ENCODE peak calls at places on chromosomes 4 and X, in six cellular contexts. F is adrenal gland, H is heart left ventricle, C is body of pancreas, Z is A549, J is lower leg skin. Q is an unnamed sample.
A peak's percentile ranks its signal among the peaks of the same experiment; 100 is the strongest.

GRCh38 chr4:2292679-2293108 is 30.8 kb upstream of the MXD4 start:
- DNase-seq in J (no peak), H (no peak), C (no peak), Z (no peak), F (no peak), Q (no peak)

GRCh38 chr4:113094802-113095201 is 45.3 kb downstream of the ANK2 start:
- DNase-seq in J (no peak), H (no peak), C (no peak), Z (peak; percentile 17), F (no peak), Q (peak; percentile 17)

GRCh38 chr4:4866833-4867744 is 7.6 kb downstream of the MSX1 start:
- DNase-seq in Z (no peak), H (no peak), F (no peak), C (peak; percentile 45), J (no peak), Q (no peak)

GRCh38 chrX:41381685-41382084 is 47.7 kb downstream of the DDX3X start:
- DNase-seq in J (peak; percentile 41), C (peak; percentile 52), Z (peak; percentile 93), F (peak; percentile 68), H (peak; percentile 56), Q (no peak)

GRCh38 chr4:17126306-17126978 is 228.0 kb upstream of the LDB2 start:
- DNase-seq in C (no peak), H (no peak), J (no peak), Z (no peak), F (no peak), Q (no peak)

GRCh38 chrX:57282568-57282967 is 3.9 kb upstream of the FAAH2 start:
- DNase-seq in F (no peak), J (no peak), C (no peak), H (no peak), Z (peak; percentile 4), Q (no peak)

GRCh38 chr4:86155766-86156165 is 204.1 kb downstream of the MAPK10 start:
- DNase-seq in C (no peak), J (no peak), H (no peak), F (no peak), Z (no peak), Q (no peak)

GRCh38 chr4:145527773-145528172 is 46.1 kb downstream of the SMAD1 start:
- DNase-seq in H (no peak), J (no peak), C (no peak), Z (no peak), F (no peak), Q (no peak)

GRCh38 chr4:3477750-3478430 is 14.8 kb downstream of the DOK7 start:
- DNase-seq in H (peak; percentile 44), Z (no peak), C (no peak), J (no peak), F (no peak), Q (no peak)

GRCh38 chrX:9923357-9923756 is 43.8 kb upstream of the CLDN34 start:
- DNase-seq in J (no peak), C (no peak), Z (no peak), H (no peak), F (no peak), Q (no peak)

GRCh38 chr4:97656034-97656720 is 487.1 kb downstream of the STPG2 start:
- DNase-seq in F (no peak), Z (peak; percentile 51), C (no peak), H (no peak), J (no peak), Q (no peak)

GRCh38 chrX:39969099-39969825 is 128.5 kb downstream of the BCOR start:
- DNase-seq in Z (no peak), C (no peak), J (no peak), F (peak; percentile 6), H (no peak), Q (no peak)

GRCh38 chrX:45781901-45782553 is 581.4 kb upstream of the DIPK2B start:
- DNase-seq in Z (peak; percentile 71), H (no peak), C (no peak), J (no peak), F (peak; percentile 11), Q (no peak)

GRCh38 chr4:154164931-154165839 is 326.4 kb downstream of the DCHS2 start:
- DNase-seq in Z (no peak), H (no peak), C (peak; percentile 28), F (no peak), J (peak; percentile 23), Q (peak; percentile 21)

GRCh38 chr4:19494958-19495357 is 756.7 kb upstream of the SLIT2 start:
- DNase-seq in F (no peak), Z (no peak), C (no peak), H (no peak), J (no peak), Q (no peak)

GRCh38 chrX:39212456-39212855 is 411.2 kb downstream of the MID1IP1 start:
- DNase-seq in F (no peak), Z (no peak), C (no peak), J (no peak), H (no peak), Q (no peak)

GRCh38 chrX:74925210-74926088 is at the start of gene NEXMIF:
- DNase-seq in J (no peak), H (peak; percentile 37), C (peak; percentile 30), F (peak; percentile 29), Z (peak; percentile 36), Q (peak; percentile 0)

GRCh38 chr4:15398001-15398400 is 29.8 kb upstream of the C1QTNF7 start:
- DNase-seq in Z (no peak), F (no peak), J (no peak), C (no peak), H (no peak), Q (no peak)

GRCh38 chr4:52861171-52861873 is 795 bp upstream of the RASL11B start:
- DNase-seq in F (no peak), C (no peak), J (no peak), H (no peak), Z (no peak), Q (no peak)

GRCh38 chrX:9166566-9166909 is 132.6 kb upstream of the FAM9B start:
- DNase-seq in H (no peak), C (no peak), F (no peak), J (no peak), Z (peak; percentile 48), Q (no peak)

GRCh38 chr4:109978704-109979103 is 66.0 kb downstream of the EGF start:
- DNase-seq in Z (no peak), J (no peak), H (no peak), F (no peak), C (no peak), Q (no peak)

DNA sequence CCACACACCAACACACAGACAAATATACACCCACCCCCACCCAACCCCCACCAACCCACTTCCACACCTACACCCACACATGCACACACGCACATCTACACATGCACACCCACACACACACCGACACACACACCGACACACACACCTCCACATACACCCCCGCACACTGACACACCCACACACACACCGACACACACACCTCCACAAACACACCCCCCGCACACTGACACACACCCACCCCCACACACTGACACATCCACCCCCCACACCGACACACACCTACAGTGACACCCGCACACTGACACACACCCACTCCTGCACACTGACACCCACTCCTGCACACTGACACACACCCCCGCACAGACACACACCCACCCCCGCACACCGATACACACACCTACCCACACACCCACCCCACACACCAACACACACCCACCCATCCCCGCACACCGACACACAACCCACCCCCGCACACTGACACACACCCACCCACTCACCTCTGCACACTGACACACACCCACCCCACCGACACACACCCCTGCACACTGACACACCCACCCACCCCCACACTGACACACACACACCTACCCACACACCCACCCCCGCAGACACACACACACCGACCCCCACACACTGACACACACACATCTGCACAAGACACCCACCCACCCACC is 31.1 kb downstream of the FGFRL1 start:
- DNase-seq in C (no peak), J (no peak), F (no peak), Z (no peak), H (peak; percentile 49), Q (no peak)
- TF ChIP-seq POLR2A in C (no peak), J (no peak), F (no peak), Z (no peak), H (no peak), Q (no peak)

DNA sequence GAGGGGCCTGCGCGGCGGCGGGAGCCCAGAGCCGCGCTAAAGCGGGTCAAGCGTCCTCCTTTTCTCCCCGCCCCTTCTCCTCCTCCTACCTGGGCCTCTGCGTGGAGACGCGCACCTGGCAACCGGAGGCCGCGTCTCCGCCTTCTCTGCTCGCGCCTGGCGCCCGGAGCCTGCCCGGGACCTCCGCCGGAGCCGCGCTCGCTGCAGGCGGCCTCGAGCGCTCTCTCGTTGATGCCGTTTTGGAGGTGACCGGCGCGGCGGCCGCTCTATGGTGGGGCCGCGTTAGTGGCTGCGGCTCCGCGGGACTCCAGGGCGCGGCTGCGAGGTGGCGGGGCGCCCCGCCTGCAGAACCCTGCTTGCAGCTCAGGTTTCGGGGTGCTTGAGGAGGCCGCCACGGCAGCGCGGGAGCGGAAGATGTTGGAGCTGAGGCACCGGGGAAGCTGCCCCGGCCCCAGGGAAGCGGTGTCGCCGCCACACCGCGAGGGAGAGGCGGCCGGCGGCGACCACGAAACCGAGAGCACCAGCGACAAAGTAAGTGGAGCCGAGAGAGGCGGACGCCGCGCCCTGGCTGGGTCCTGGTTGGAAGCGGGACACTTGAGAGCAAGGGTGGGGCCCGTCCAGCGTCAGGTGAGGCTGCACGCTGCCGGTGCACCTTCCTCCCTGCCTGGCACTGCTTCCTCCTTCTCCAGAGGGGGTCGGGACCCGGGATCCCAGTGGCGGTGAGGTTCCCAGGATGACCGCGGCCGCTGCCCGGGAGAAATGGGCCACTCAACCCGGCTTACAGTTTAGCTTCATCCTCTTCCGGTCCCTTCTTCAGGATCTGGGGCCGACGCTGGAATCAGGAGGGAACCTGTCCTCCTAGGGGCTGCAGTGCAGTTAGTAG is at the start of gene CDS1:
- DNase-seq in H (peak; percentile 67), J (peak; percentile 30), C (peak; percentile 60), Z (no peak), F (peak; percentile 34), Q (no peak)
- TF ChIP-seq POLR2A in H (no peak), J (no peak), C (peak; percentile 43), Z (no peak), F (no peak), Q (no peak)

DNA sequence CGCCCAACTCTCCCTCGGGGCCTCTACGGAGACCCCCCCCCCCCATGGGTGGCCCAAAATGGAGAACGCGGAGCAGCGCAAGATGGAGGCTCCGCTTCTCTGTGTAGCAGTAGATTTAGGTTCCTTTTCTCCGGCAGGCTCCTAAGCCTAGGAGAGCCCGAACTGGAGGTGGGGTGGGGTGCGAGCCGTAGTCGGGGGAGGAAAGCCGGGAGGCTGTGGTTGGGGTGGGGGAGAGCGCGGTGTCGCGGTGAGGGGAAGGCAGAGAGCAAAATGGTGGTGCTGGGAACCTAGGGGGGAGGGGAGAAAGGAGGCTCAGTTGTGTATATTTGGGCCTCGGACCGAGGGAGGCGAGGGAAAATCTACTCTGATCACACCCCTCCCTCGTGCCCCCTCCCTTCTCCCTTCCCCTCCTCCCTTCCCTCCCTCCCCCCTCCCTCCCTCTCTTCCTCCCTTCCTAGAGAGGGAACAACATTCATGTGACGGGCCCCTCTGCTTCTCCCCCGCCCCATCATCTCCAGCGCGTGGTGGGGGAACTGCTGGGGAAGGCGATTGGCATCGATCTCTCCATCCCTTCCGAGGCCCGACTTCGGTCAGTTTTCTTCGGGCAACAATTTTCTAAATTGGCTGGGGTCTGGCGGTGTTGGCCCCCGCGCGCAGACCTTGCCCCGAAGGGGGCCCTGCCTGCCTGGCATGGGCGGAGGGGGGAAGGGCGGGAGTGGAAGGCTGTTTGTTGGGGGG is at the start of gene STAG2:
- DNase-seq in H (peak; percentile 70), C (peak; percentile 87), Z (peak; percentile 94), F (peak; percentile 86), J (peak; percentile 76), Q (peak; percentile 89)
- TF ChIP-seq POLR2A in H (no peak), C (peak; percentile 54), Z (no peak), F (no peak), J (no peak), Q (peak; percentile 42)

DNA sequence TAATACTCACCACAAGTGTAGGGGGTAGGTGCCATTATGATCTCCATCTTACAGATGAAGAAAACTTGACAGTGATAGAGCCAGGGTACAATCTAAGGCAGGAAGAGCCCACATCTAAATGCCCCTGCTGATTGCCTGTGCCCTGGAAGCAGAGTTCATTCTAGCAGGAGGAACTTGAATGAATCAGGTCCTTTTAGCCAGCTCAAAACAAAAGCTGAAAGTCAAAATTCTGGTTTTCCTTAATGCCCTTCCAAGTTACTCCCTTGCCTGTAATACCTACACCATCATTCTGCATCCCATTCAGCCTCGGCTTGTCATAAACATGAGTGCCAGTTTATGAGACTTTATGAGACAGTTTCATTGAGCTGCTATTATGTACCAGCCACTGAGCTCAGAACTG is 89.6 kb downstream of the SCD5 start:
- DNase-seq in H (no peak), C (no peak), Z (no peak), J (no peak), F (no peak), Q (no peak)
- TF ChIP-seq POLR2A in H (no peak), C (no peak), Z (no peak), J (no peak), F (no peak), Q (no peak)

Q was measured in erythroblast.